ENCODE peak calls at places on chromosomes 7 and 10, in five cellular contexts. Z is K562, Y is H1, N is HepG2, B is GM12878. R is an unnamed sample.

GRCh38 chr7:1532456-1533254 is 2.2 kb downstream of the MAFK start:
- DNase-seq in Z (peak; percentile 66), N (peak; percentile 77), Y (no peak), B (no peak), R (peak; percentile 43)

GRCh38 chr10:31650010-31650409 is 278.6 kb downstream of the ARHGAP12 start:
- DNase-seq in Z (no peak), N (no peak), B (no peak), Y (no peak), R (no peak)

GRCh38 chr7:143884978-143885559 is 16.9 kb downstream of the TCAF1 start:
- DNase-seq in Z (peak; percentile 95), B (no peak), N (no peak), Y (no peak), R (no peak)

GRCh38 chr10:61284222-61284890 is 168.8 kb downstream of the TMEM26 start:
- DNase-seq in N (peak; percentile 53), Y (no peak), Z (peak; percentile 28), B (no peak), R (peak; percentile 34)

GRCh38 chr10:88245974-88246511 is 337.1 kb downstream of the RNLS start:
- DNase-seq in Z (no peak), N (no peak), Y (no peak), B (no peak), R (no peak)

GRCh38 chr7:70857793-70858545 is 274.0 kb upstream of the GALNT17 start:
- DNase-seq in B (no peak), Y (no peak), Z (no peak), N (no peak), R (no peak)

GRCh38 chr10:119541046-119541445 is 1.5 kb downstream of the RGS10 start:
- DNase-seq in N (no peak), Y (no peak), Z (no peak), B (no peak), R (no peak)

GRCh38 chr10:110845756-110846620 is 25.7 kb upstream of the PDCD4 start:
- DNase-seq in B (no peak), Z (no peak), N (peak; percentile 91), Y (no peak), R (no peak)

GRCh38 chr7:152076324-152076821 is 50.9 kb downstream of the GALNT11 start:
- DNase-seq in Z (peak; percentile 58), B (no peak), Y (no peak), N (peak; percentile 18), R (peak; percentile 16)

GRCh38 chr10:27446091-27446918 is 57.8 kb upstream of the RAB18 start:
- DNase-seq in B (no peak), N (peak; percentile 3), Z (peak; percentile 22), Y (no peak), R (peak; percentile 23)

DNA sequence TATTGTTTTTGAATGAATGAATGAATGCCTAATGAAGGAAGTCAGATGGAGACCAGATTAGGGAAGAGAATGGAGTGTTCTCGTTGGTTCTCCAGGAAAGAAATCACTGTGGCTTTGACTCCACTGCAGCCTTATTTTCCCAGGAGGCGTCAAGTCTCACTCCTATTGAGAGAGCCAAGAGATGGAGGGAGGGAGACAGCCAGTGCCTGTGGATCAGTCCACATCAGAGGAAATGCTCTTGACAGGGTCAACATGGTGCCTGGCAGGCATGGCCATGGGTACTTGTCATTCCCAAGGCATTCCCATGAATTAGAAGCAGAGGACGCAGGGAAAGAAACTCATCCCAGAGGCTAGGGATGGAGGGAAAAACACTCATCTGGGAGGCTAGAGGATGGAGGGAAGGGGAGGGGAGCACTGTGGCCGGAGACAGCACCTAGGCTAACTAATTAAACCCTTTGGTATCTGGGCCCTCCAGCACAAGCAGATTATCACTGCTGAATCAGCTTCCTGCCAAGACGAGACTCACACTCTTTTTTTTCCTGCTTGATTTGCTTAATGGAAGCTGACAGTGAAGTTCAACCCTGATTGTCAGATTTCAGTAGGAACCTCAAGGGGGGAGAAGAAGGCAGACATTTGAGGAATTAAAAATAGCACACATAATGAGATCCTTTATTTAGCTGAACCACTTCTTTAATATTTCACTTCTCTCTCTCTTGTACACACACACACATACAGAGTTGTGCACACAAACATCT is 1233.2 kb upstream of the AUTS2 start:
- DNase-seq in B (no peak), Z (no peak), N (no peak), Y (no peak), R (no peak)
- H3K27ac ChIP-seq in B (no peak overlapping the region), Z (no peak overlapping the region), N (no peak overlapping the region), Y (no peak overlapping the region), R (no peak overlapping the region)

GRCh38 chr7:130566898-130567280 is 75.0 kb downstream of the MEST start:
- DNase-seq in B (no peak), Y (no peak), N (no peak), Z (no peak), R (no peak)

GRCh38 chr7:130560972-130561371 is 69.1 kb downstream of the MEST start:
- DNase-seq in B (peak; percentile 40), N (peak; percentile 20), Z (peak; percentile 55), Y (peak; percentile 1), R (peak; percentile 26)

DNA sequence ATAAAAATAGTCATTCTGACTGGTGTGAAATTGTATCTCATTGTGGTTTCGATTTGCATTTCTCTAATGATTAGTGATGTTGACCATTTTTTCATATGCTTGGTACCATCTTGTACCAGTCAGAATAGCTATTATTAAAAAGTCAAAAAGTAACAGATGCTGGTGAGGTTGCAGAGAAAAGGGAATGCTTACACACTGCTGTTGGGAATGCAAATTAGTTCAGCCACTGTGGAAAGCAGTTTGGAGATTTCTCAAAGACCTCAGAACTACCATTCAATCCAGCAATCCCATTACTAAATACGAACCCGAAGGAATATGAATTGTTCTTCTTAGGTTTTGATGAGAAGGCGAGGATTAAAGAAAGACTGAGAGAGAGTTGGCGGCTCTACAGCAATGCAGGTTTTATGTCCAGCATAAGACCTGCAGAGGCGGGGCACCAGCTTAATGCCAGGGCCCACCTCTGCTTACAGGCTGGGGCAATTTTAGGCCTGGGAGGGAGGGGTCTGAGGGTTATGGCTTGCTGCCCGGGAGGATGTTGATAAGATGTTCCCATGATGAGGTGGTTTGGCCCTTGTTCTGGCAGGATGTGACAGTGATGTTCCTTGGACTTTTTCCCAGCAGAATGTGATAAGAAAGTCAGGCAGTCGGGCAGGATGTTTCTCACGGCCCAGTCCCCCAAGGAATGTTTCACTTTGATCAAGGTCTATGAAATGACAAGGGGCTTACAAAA is 74.4 kb downstream of the MEST start:
- DNase-seq in B (no peak), Z (no peak), Y (no peak), N (no peak), R (no peak)
- TF ChIP-seq SRF in B (no peak), Z (no peak), Y (no peak), N (no peak), R (no peak)

GRCh38 chr7:79930604-79931003 is 204.0 kb upstream of the GNAI1 start:
- DNase-seq in Y (no peak), Z (no peak), N (no peak), B (no peak), R (no peak)
- TF ChIP-seq ZNF274 in Y (no peak), Z (no peak), N (no peak), B (no peak), R (no peak)

GRCh38 chr10:101967119-101967518 is 88.9 kb downstream of the ARMH3 start:
- DNase-seq in B (no peak), N (no peak), Y (no peak), Z (no peak), R (no peak)
- H3K27ac ChIP-seq in B (peak overlapping the region; percentile 99), N (no peak overlapping the region), Y (no peak overlapping the region), Z (no peak overlapping the region), R (no peak overlapping the region)

R was measured in HCT116.